ENCODE peak calls at places on chromosomes 4 and X, in six cellular contexts. One of them, this sample, is unnamed.

GRCh38 chr4:38160487-38161207 is 200.4 kb downstream of the PTTG2 start:
- DNase-seq in choroid plexus epithelial cell: peak; percentile 98
- DNase-seq in neural progenitor cell: peak; percentile 38
- DNase-seq in PC-3: peak; percentile 76
- DNase-seq in activated gamma-delta T cell: no peak
- DNase-seq in left lung: no peak
- DNase-seq in this sample: no peak

GRCh38 chr4:105836537-105836936 is 58.7 kb upstream of the NPNT start:
- DNase-seq in choroid plexus epithelial cell: no peak
- DNase-seq in neural progenitor cell: no peak
- DNase-seq in PC-3: no peak
- DNase-seq in activated gamma-delta T cell: no peak
- DNase-seq in left lung: no peak
- DNase-seq in this sample: no peak

GRCh38 chr4:62209757-62210156 is 1009.6 kb downstream of the ADGRL3 start:
- DNase-seq in choroid plexus epithelial cell: no peak
- DNase-seq in neural progenitor cell: no peak
- DNase-seq in PC-3: no peak
- DNase-seq in activated gamma-delta T cell: no peak
- DNase-seq in left lung: no peak
- DNase-seq in this sample: no peak

GRCh38 chr4:73418677-73419076 is 14.6 kb downstream of the ALB start:
- DNase-seq in choroid plexus epithelial cell: no peak
- DNase-seq in neural progenitor cell: no peak
- DNase-seq in PC-3: no peak
- DNase-seq in activated gamma-delta T cell: no peak
- DNase-seq in left lung: no peak
- DNase-seq in this sample: no peak

GRCh38 chrX:18133605-18134004 is 87.1 kb downstream of the BEND2 start:
- DNase-seq in choroid plexus epithelial cell: no peak
- DNase-seq in neural progenitor cell: no peak
- DNase-seq in PC-3: no peak
- DNase-seq in activated gamma-delta T cell: no peak
- DNase-seq in left lung: no peak
- DNase-seq in this sample: no peak

GRCh38 chrX:145405012-145405411 is 157.7 kb downstream of the SPANXN1 start:
- DNase-seq in choroid plexus epithelial cell: peak; percentile 13
- DNase-seq in neural progenitor cell: peak; percentile 38
- DNase-seq in PC-3: peak; percentile 62
- DNase-seq in activated gamma-delta T cell: no peak
- DNase-seq in left lung: no peak
- DNase-seq in this sample: no peak

GRCh38 chrX:16931371-16931770 is 15.1 kb upstream of the REPS2 start:
- DNase-seq in choroid plexus epithelial cell: peak; percentile 55
- DNase-seq in neural progenitor cell: peak; percentile 15
- DNase-seq in PC-3: no peak
- DNase-seq in activated gamma-delta T cell: no peak
- DNase-seq in left lung: no peak
- DNase-seq in this sample: no peak

GRCh38 chrX:40539214-40540142 is 41.3 kb upstream of the ATP6AP2 start:
- DNase-seq in choroid plexus epithelial cell: peak; percentile 48
- DNase-seq in neural progenitor cell: peak; percentile 44
- DNase-seq in PC-3: no peak
- DNase-seq in activated gamma-delta T cell: no peak
- DNase-seq in left lung: peak; percentile 67
- DNase-seq in this sample: peak; percentile 85

GRCh38 chr4:95428216-95429085 is 120.3 kb downstream of the UNC5C start:
- DNase-seq in choroid plexus epithelial cell: no peak
- DNase-seq in neural progenitor cell: peak; percentile 24
- DNase-seq in PC-3: no peak
- DNase-seq in activated gamma-delta T cell: no peak
- DNase-seq in left lung: no peak
- DNase-seq in this sample: peak; percentile 76

GRCh38 chr4:184529283-184529682 is 54.9 kb upstream of the IRF2 start:
- DNase-seq in choroid plexus epithelial cell: no peak
- DNase-seq in neural progenitor cell: no peak
- DNase-seq in PC-3: peak; percentile 78
- DNase-seq in activated gamma-delta T cell: no peak
- DNase-seq in left lung: no peak
- DNase-seq in this sample: peak; percentile 67

GRCh38 chr4:176236909-176237308 is 32.1 kb downstream of the ASB5 start:
- DNase-seq in choroid plexus epithelial cell: no peak
- DNase-seq in neural progenitor cell: no peak
- DNase-seq in PC-3: peak; percentile 55
- DNase-seq in activated gamma-delta T cell: no peak
- DNase-seq in left lung: no peak
- DNase-seq in this sample: no peak

GRCh38 chr4:83083925-83084475 is 30.5 kb downstream of the PLAC8 start:
- DNase-seq in choroid plexus epithelial cell: no peak
- DNase-seq in neural progenitor cell: no peak
- DNase-seq in PC-3: no peak
- DNase-seq in activated gamma-delta T cell: no peak
- DNase-seq in left lung: no peak
- DNase-seq in this sample: no peak

GRCh38 chr4:41258783-41259182 is 2.1 kb downstream of the UCHL1 start:
- DNase-seq in choroid plexus epithelial cell: peak; percentile 87
- DNase-seq in neural progenitor cell: peak; percentile 69
- DNase-seq in PC-3: peak; percentile 69
- DNase-seq in activated gamma-delta T cell: no peak
- DNase-seq in left lung: no peak
- DNase-seq in this sample: peak; percentile 78

GRCh38 chrX:137033774-137034507 is at the start of gene GPR101:
- DNase-seq in choroid plexus epithelial cell: no peak
- DNase-seq in neural progenitor cell: peak; percentile 59
- DNase-seq in PC-3: no peak
- DNase-seq in activated gamma-delta T cell: peak; percentile 17
- DNase-seq in left lung: no peak
- DNase-seq in this sample: no peak

GRCh38 chrX:132231587-132231986 is 12.3 kb upstream of the RAP2C start:
- DNase-seq in choroid plexus epithelial cell: no peak
- DNase-seq in neural progenitor cell: no peak
- DNase-seq in PC-3: no peak
- DNase-seq in activated gamma-delta T cell: no peak
- DNase-seq in left lung: no peak
- DNase-seq in this sample: no peak

GRCh38 chrX:53476371-53476770 is 42.2 kb upstream of the HSD17B10 start:
- DNase-seq in choroid plexus epithelial cell: peak; percentile 17
- DNase-seq in neural progenitor cell: no peak
- DNase-seq in PC-3: no peak
- DNase-seq in activated gamma-delta T cell: no peak
- DNase-seq in left lung: no peak
- DNase-seq in this sample: no peak

This sample was measured in islet precursor cell.